ENCODE peak calls at places on chromosomes 11 and 22, in nine cellular contexts. F, G, A, L, M, R, V, I and Q are unnamed samples.

GRCh38 chr11:6505577-6506240 is 8.6 kb downstream of the DNHD1 start:
- DNase-seq in F (no peak), G (no peak), A (peak; percentile 21), L (no peak), M (no peak), R (no peak), V (no peak), I (peak; percentile 15), Q (peak; percentile 12)

GRCh38 chr11:26580929-26581328 is 8.9 kb upstream of the MUC15 start:
- DNase-seq in F (no peak), G (no peak), A (no peak), L (no peak), M (no peak), R (no peak), V (no peak), I (no peak), Q (no peak)

GRCh38 chr11:82889133-82890001 is 10.9 kb downstream of the PRCP start:
- DNase-seq in F (peak; percentile 14), G (no peak), A (no peak), L (no peak), M (no peak), R (no peak), V (no peak), I (no peak), Q (no peak)

GRCh38 chr22:46931881-46932280 is 169.4 kb downstream of the TBC1D22A start:
- DNase-seq in F (no peak), G (no peak), A (no peak), L (no peak), M (no peak), R (no peak), V (no peak), I (no peak), Q (no peak)

GRCh38 chr11:27381238-27381666 is 18.2 kb upstream of the CCDC34 start:
- DNase-seq in F (no peak), G (no peak), A (no peak), L (no peak), M (no peak), R (no peak), V (no peak), I (no peak), Q (no peak)

GRCh38 chr22:26409705-26410376 is 19.2 kb upstream of the ASPHD2 start:
- DNase-seq in F (no peak), G (no peak), A (no peak), L (no peak), M (no peak), R (no peak), V (no peak), I (no peak), Q (no peak)

GRCh38 chr22:49789289-49790141 is 38.2 kb downstream of the BRD1 start:
- DNase-seq in F (no peak), G (no peak), A (peak; percentile 67), L (peak; percentile 79), M (peak; percentile 28), R (no peak), V (no peak), I (no peak), Q (peak; percentile 73)

GRCh38 chr11:57476223-57476882 is 16.0 kb downstream of the RTN4RL2 start:
- DNase-seq in F (peak; percentile 63), G (peak; percentile 58), A (peak; percentile 21), L (peak; percentile 90), M (peak; percentile 55), R (no peak), V (no peak), I (no peak), Q (peak; percentile 54)

GRCh38 chr11:129442171-129442570 is 66.5 kb downstream of the BARX2 start:
- DNase-seq in F (no peak), G (no peak), A (no peak), L (no peak), M (no peak), R (no peak), V (no peak), I (no peak), Q (no peak)

GRCh38 chr11:93238956-93239355 is 41.2 kb upstream of the SLC36A4 start:
- DNase-seq in F (no peak), G (no peak), A (no peak), L (no peak), M (no peak), R (no peak), V (no peak), I (no peak), Q (no peak)

GRCh38 chr11:1297576-1298473 is 11.6 kb downstream of the TOLLIP start:
- DNase-seq in F (no peak), G (no peak), A (no peak), L (peak; percentile 69), M (no peak), R (no peak), V (no peak), I (no peak), Q (no peak)

GRCh38 chr11:131889146-131889577 is 518.7 kb downstream of the NTM start:
- DNase-seq in F (peak; percentile 34), G (no peak), A (no peak), L (no peak), M (no peak), R (no peak), V (no peak), I (peak; percentile 55), Q (no peak)

GRCh38 chr11:3368199-3368598 is 10.7 kb downstream of the ZNF195 start:
- DNase-seq in F (no peak), G (no peak), A (no peak), L (no peak), M (no peak), R (no peak), V (no peak), I (no peak), Q (no peak)

GRCh38 chr11:116980136-116980793 is 118.0 kb downstream of the SIK3 start:
- DNase-seq in F (no peak), G (no peak), A (no peak), L (no peak), M (no peak), R (no peak), V (no peak), I (no peak), Q (no peak)

GRCh38 chr11:83835423-83835822 is 549.3 kb upstream of the CCDC90B start:
- DNase-seq in F (no peak), G (no peak), A (no peak), L (no peak), M (no peak), R (no peak), V (no peak), I (no peak), Q (no peak)

GRCh38 chr11:22666700-22667439 is 459 bp downstream of the GAS2 start:
- DNase-seq in F (peak; percentile 77), G (peak; percentile 23), A (peak; percentile 34), L (peak; percentile 77), M (peak; percentile 53), R (peak; percentile 47), V (no peak), I (peak; percentile 40), Q (peak; percentile 27)

GRCh38 chr22:27988704-27989103 is 69.6 kb upstream of the PITPNB start:
- DNase-seq in F (no peak), G (no peak), A (no peak), L (no peak), M (no peak), R (no peak), V (no peak), I (no peak), Q (no peak)

GRCh38 chr22:24834845-24835570 is 29.0 kb downstream of the SGSM1 start:
- DNase-seq in F (no peak), G (no peak), A (no peak), L (no peak), M (no peak), R (no peak), V (no peak), I (peak; percentile 38), Q (no peak)

GRCh38 chr11:12123799-12124198 is 13.4 kb downstream of the MICAL2 start:
- DNase-seq in F (no peak), G (no peak), A (no peak), L (no peak), M (no peak), R (no peak), V (no peak), I (no peak), Q (no peak)

GRCh38 chr22:41668971-41669911 is 19.4 kb downstream of the SNU13 start:
- DNase-seq in F (no peak), G (no peak), A (no peak), L (no peak), M (no peak), R (no peak), V (no peak), I (no peak), Q (no peak)

GRCh38 chr11:44759743-44760476 is 33.1 kb downstream of the TSPAN18 start:
- DNase-seq in F (no peak), G (no peak), A (no peak), L (no peak), M (no peak), R (no peak), V (no peak), I (no peak), Q (no peak)

GRCh38 chr22:47615051-47615450 is 852.6 kb downstream of the TBC1D22A start:
- DNase-seq in F (no peak), G (no peak), A (no peak), L (no peak), M (no peak), R (no peak), V (no peak), I (no peak), Q (no peak)

GRCh38 chr22:45888221-45889092 is 88.5 kb downstream of the WNT7B start:
- DNase-seq in F (no peak), G (no peak), A (no peak), L (peak; percentile 61), M (no peak), R (no peak), V (no peak), I (no peak), Q (no peak)

GRCh38 chr22:19872779-19873137 is 18.1 kb upstream of the GNB1L start:
- DNase-seq in F (no peak), G (peak; percentile 38), A (peak; percentile 3), L (peak; percentile 66), M (no peak), R (no peak), V (no peak), I (peak; percentile 6), Q (peak; percentile 1)

GRCh38 chr11:2691991-2692841 is 7.6 kb downstream of the KCNQ1OT1 start:
- DNase-seq in F (no peak), G (peak; percentile 19), A (no peak), L (peak; percentile 57), M (no peak), R (no peak), V (no peak), I (peak; percentile 81), Q (no peak)

GRCh38 chr22:25235547-25236290 is 16.3 kb downstream of the CRYBB2 start:
- DNase-seq in F (peak; percentile 92), G (peak; percentile 69), A (peak; percentile 86), L (peak; percentile 84), M (peak; percentile 80), R (peak; percentile 89), V (peak; percentile 69), I (peak; percentile 83), Q (peak; percentile 86)

GRCh38 chr11:4418403-4418802 is 24.9 kb upstream of the TRIM21 start:
- DNase-seq in F (no peak), G (no peak), A (no peak), L (no peak), M (no peak), R (no peak), V (no peak), I (no peak), Q (no peak)

GRCh38 chr11:121696177-121696863 is 243.6 kb upstream of the SORL1-AS1 start:
- DNase-seq in F (peak; percentile 48), G (no peak), A (no peak), L (no peak), M (no peak), R (no peak), V (no peak), I (no peak), Q (no peak)

GRCh38 chr11:111840143-111840542 is 31.2 kb downstream of the ALG9 start:
- DNase-seq in F (no peak), G (no peak), A (no peak), L (no peak), M (no peak), R (no peak), V (no peak), I (no peak), Q (no peak)